ENCODE peak calls at places on chromosomes 2 and 18, in five cellular contexts. G is NCI-H1105 treated with DMSO at 0.1 percent for 48 hours; Z is effector memory CD8-positive, alpha-beta T cell; X is A172; T is NCI-H774. O is an unnamed sample.
A peak's percentile ranks its signal among the peaks of the same experiment; 100 is the strongest.

GRCh38 chr2:55105456-55105855 is 55.2 kb upstream of the RTN4 start:
- DNase-seq in Z (no peak), G (no peak), X (no peak), T (no peak), O (no peak)

GRCh38 chr18:62778976-62779869 is 63.9 kb downstream of the PHLPP1 start:
- DNase-seq in G (peak; percentile 20), T (no peak), X (no peak), Z (no peak), O (no peak)

GRCh38 chr18:22694954-22695353 is 238.2 kb upstream of the RBBP8 start:
- DNase-seq in G (no peak), T (no peak), Z (no peak), X (peak; percentile 96), O (no peak)

GRCh38 chr18:79489048-79489899 is 93.5 kb downstream of the NFATC1 start:
- DNase-seq in Z (no peak), T (no peak), X (no peak), G (no peak), O (no peak)

GRCh38 chr2:166612214-166612613 is 118.2 kb upstream of the SCN7A start:
- DNase-seq in T (no peak), Z (no peak), G (no peak), X (no peak), O (peak; percentile 18)

GRCh38 chr2:153005051-153005450 is 286.6 kb downstream of the ARL6IP6 start:
- DNase-seq in X (no peak), Z (no peak), T (no peak), G (no peak), O (no peak)

GRCh38 chr2:151306621-151307020 is 17.2 kb upstream of the NMI start:
- DNase-seq in T (no peak), X (peak; percentile 82), G (no peak), Z (no peak), O (no peak)

GRCh38 chr18:2847341-2848144 is 737 bp downstream of the EMILIN2 start:
- DNase-seq in G (no peak), X (no peak), T (no peak), Z (peak; percentile 7), O (no peak)

GRCh38 chr2:44433841-44434240 is 72.1 kb downstream of the CAMKMT start:
- DNase-seq in Z (no peak), G (peak; percentile 71), X (no peak), T (peak; percentile 51), O (no peak)

GRCh38 chr2:55827855-55828254 is 95.7 kb downstream of the EFEMP1 start:
- DNase-seq in G (no peak), X (no peak), Z (no peak), T (no peak), O (no peak)

GRCh38 chr2:241009601-241010530 is 11.4 kb downstream of the SNED1 start:
- DNase-seq in T (no peak), Z (no peak), X (peak; percentile 84), G (no peak), O (no peak)

GRCh38 chr18:74714796-74715195 is 117.1 kb downstream of the ZNF407 start:
- DNase-seq in X (no peak), T (peak; percentile 44), G (no peak), Z (no peak), O (no peak)

GRCh38 chr2:60118061-60118460 is 435.4 kb downstream of the BCL11A start:
- DNase-seq in G (no peak), X (no peak), T (no peak), Z (no peak), O (no peak)

GRCh38 chr2:98280376-98281102 is 65.7 kb upstream of the CNGA3 start:
- DNase-seq in G (no peak), T (no peak), Z (no peak), X (no peak), O (no peak)

GRCh38 chr2:69082430-69082997 is 69.5 kb downstream of the ANTXR1 start:
- DNase-seq in X (peak; percentile 84), Z (no peak), G (peak; percentile 26), T (peak; percentile 4), O (no peak)

GRCh38 chr2:113826346-113827285 is 63.3 kb upstream of the ACTR3 start:
- DNase-seq in X (no peak), T (no peak), Z (no peak), G (no peak), O (no peak)

GRCh38 chr2:101302016-101302415 is 6.5 kb downstream of the RNF149 start:
- DNase-seq in Z (no peak), G (no peak), T (no peak), X (no peak), O (no peak)

GRCh38 chr2:230661072-230661957 is 51.3 kb upstream of the CAB39 start:
- DNase-seq in T (no peak), G (no peak), Z (no peak), X (no peak), O (no peak)

GRCh38 chr18:78670778-78671405 is 308.7 kb upstream of the SALL3 start:
- DNase-seq in G (no peak), T (no peak), Z (no peak), X (no peak), O (no peak)

GRCh38 chr18:51731070-51731469 is 533.6 kb upstream of the MEX3C start:
- DNase-seq in G (no peak), X (no peak), Z (no peak), T (no peak), O (no peak)

GRCh38 chr2:236776695-236777251 is 207.1 kb downstream of the ACKR3 start:
- DNase-seq in Z (no peak), X (peak; percentile 92), G (no peak), T (no peak), O (peak; percentile 45)

GRCh38 chr2:238596571-238597551 is 170.1 kb downstream of the ASB1 start:
- DNase-seq in Z (no peak), G (no peak), T (no peak), X (peak; percentile 99), O (peak; percentile 1)

GRCh38 chr2:224449212-224450147 is 47.6 kb upstream of the FAM124B start:
- DNase-seq in X (no peak), G (no peak), T (no peak), Z (no peak), O (peak; percentile 4)